ENCODE peak calls at places on chromosomes 12 and 14, in eight cellular contexts. A is tibial nerve, B is ovary, U is HepG2, F is stomach, X is A549, L is suprapubic skin, Y is H1. G is an unnamed sample.

GRCh38 chr12:119728437-119728730 is 60.5 kb downstream of the PRKAB1 start:
- DNase-seq in L (no peak), X (no peak), F (no peak), Y (no peak), B (no peak), U (no peak), A (no peak), G (no peak)

GRCh38 chr14:41986726-41987125 is 380.1 kb downstream of the LRFN5 start:
- DNase-seq in L (no peak), Y (no peak), U (no peak), B (no peak), F (no peak), X (no peak), A (no peak), G (no peak)

GRCh38 chr12:14185441-14186192 is 179.9 kb upstream of the ATF7IP start:
- DNase-seq in L (no peak), A (peak; percentile 12), U (peak; percentile 26), B (no peak), F (peak; percentile 32), Y (no peak), X (peak; percentile 49), G (peak; percentile 61)

GRCh38 chr12:69052613-69053408 is 119.8 kb upstream of the CPM start:
- DNase-seq in X (peak; percentile 81), U (peak; percentile 91), L (no peak), F (no peak), Y (peak; percentile 71), B (no peak), A (no peak), G (no peak)

GRCh38 chr14:77000340-77001235 is 27.9 kb downstream of the IRF2BPL start:
- DNase-seq in U (no peak), F (peak; percentile 42), Y (no peak), B (peak; percentile 50), A (no peak), X (no peak), L (no peak), G (no peak)

GRCh38 chr12:52351196-52352059 is 15.9 kb downstream of the KRT85 start:
- DNase-seq in F (peak; percentile 63), A (no peak), U (no peak), Y (no peak), L (no peak), X (no peak), B (no peak), G (no peak)

GRCh38 chr14:95774265-95775160 is 60.6 kb upstream of the TCL1A start:
- DNase-seq in U (peak; percentile 41), F (peak; percentile 53), L (no peak), A (peak; percentile 67), Y (no peak), X (peak; percentile 57), B (peak; percentile 45), G (peak; percentile 31)

GRCh38 chr12:131205534-131205933 is 251.8 kb downstream of the ADGRD1 start:
- DNase-seq in U (no peak), Y (no peak), F (no peak), L (no peak), B (no peak), X (no peak), A (no peak), G (no peak)

GRCh38 chr14:99512110-99512449 is 30.9 kb downstream of the CCNK start:
- DNase-seq in F (no peak), B (no peak), L (no peak), Y (no peak), X (no peak), A (no peak), U (no peak), G (no peak)

GRCh38 chr14:100972134-100972905 is 68.8 kb upstream of the RTL1 start:
- DNase-seq in U (no peak), F (no peak), B (no peak), X (no peak), A (no peak), Y (no peak), L (no peak), G (no peak)

GRCh38 chr12:12079291-12079690 is 8.6 kb downstream of the BCL2L14 start:
- DNase-seq in L (no peak), B (no peak), U (no peak), Y (no peak), F (no peak), X (no peak), A (no peak), G (no peak)

GRCh38 chr14:51109651-51110050 is 14.7 kb upstream of the TRIM9 start:
- DNase-seq in A (no peak), U (no peak), F (no peak), L (no peak), X (no peak), Y (no peak), B (no peak), G (no peak)

GRCh38 chr14:63853831-63854293 is 1.1 kb downstream of the SYNE2 start:
- DNase-seq in B (peak; percentile 71), L (peak; percentile 83), X (peak; percentile 60), U (peak; percentile 20), F (peak; percentile 65), A (peak; percentile 52), Y (no peak), G (peak; percentile 70)

GRCh38 chr12:57851552-57852186 is 5.1 kb upstream of the CTDSP2 start:
- DNase-seq in B (no peak), F (no peak), X (no peak), U (no peak), Y (no peak), A (no peak), L (no peak), G (no peak)

GRCh38 chr14:96847451-96847850 is 50.3 kb downstream of the VRK1 start:
- DNase-seq in X (no peak), Y (no peak), A (no peak), F (no peak), B (no peak), U (no peak), L (no peak), G (no peak)

GRCh38 chr14:68085742-68086141 is 266.2 kb downstream of the RAD51B start:
- DNase-seq in Y (no peak), U (peak; percentile 50), X (no peak), F (no peak), A (no peak), B (peak; percentile 42), L (no peak), G (no peak)

GRCh38 chr12:62328296-62328921 is 68.2 kb downstream of the USP15 start:
- DNase-seq in U (no peak), B (no peak), Y (no peak), A (no peak), F (no peak), L (no peak), X (no peak), G (no peak)

GRCh38 chr12:25469368-25469767 is 83.7 kb downstream of the LMNTD1 start:
- DNase-seq in F (no peak), A (no peak), Y (no peak), U (no peak), B (no peak), L (no peak), X (no peak), G (no peak)

GRCh38 chr12:47159348-47159747 is 79.6 kb upstream of the AMIGO2 start:
- DNase-seq in B (no peak), Y (no peak), U (no peak), L (no peak), X (no peak), A (no peak), F (no peak), G (no peak)

GRCh38 chr12:47158792-47159191 is 79.0 kb upstream of the AMIGO2 start:
- DNase-seq in A (no peak), F (no peak), B (no peak), X (no peak), U (no peak), L (no peak), Y (no peak), G (no peak)

GRCh38 chr12:47156167-47156736 is 76.5 kb upstream of the AMIGO2 start:
- DNase-seq in Y (no peak), U (no peak), F (no peak), L (no peak), A (no peak), X (peak; percentile 73), B (peak; percentile 82), G (no peak)

GRCh38 chr12:47152095-47152494 is 72.3 kb upstream of the AMIGO2 start:
- DNase-seq in U (no peak), A (no peak), Y (no peak), X (no peak), L (no peak), F (no peak), B (no peak), G (no peak)

GRCh38 chr12:47155457-47156166 is 75.9 kb upstream of the AMIGO2 start:
- DNase-seq in L (no peak), F (no peak), X (peak; percentile 73), A (no peak), U (no peak), B (no peak), Y (no peak), G (no peak)
- H3K27ac ChIP-seq in L (no peak overlapping the region), F (no peak overlapping the region), X (peak overlapping the region; percentile 78), A (no peak overlapping the region), U (no peak overlapping the region), B (peak overlapping the region; percentile 77), Y (no peak overlapping the region), G (peak overlapping the region; percentile 42)

DNA sequence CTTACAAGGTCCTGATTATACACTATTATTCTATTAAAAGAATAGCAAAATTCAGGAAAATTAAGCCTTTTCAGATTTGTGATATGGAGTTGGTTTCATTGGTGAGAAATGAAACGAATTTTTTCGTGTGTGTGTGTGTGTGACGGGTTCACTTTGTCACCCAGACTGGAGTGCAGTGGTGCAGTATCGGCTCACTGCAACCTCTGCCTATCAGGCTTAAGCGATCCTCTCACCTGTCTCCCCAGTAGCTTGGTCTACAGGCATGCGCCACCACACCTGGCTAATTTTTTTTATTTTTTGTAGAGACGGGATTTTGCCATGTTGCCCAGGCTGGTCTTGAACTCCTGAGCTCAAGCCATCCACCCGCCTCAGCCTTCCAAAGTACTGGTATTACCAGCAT is 9.7 kb downstream of the PCBP2 start:
- DNase-seq in B (no peak), A (no peak), U (no peak), F (no peak), X (no peak), L (no peak), Y (no peak), G (no peak)
- TF ChIP-seq POLR2A in B (no peak), A (no peak), U (no peak), F (no peak), X (no peak), L (no peak), Y (peak; percentile 6), G (no peak)

GRCh38 chr14:31239673-31240072 is 32.1 kb upstream of the HECTD1 start:
- DNase-seq in A (no peak), B (no peak), L (no peak), Y (no peak), F (no peak), X (no peak), U (no peak), G (no peak)
- TF ChIP-seq EP300 in A (no peak), B (no peak), L (no peak), Y (no peak), F (no peak), X (no peak), U (no peak), G (no peak)

DNA sequence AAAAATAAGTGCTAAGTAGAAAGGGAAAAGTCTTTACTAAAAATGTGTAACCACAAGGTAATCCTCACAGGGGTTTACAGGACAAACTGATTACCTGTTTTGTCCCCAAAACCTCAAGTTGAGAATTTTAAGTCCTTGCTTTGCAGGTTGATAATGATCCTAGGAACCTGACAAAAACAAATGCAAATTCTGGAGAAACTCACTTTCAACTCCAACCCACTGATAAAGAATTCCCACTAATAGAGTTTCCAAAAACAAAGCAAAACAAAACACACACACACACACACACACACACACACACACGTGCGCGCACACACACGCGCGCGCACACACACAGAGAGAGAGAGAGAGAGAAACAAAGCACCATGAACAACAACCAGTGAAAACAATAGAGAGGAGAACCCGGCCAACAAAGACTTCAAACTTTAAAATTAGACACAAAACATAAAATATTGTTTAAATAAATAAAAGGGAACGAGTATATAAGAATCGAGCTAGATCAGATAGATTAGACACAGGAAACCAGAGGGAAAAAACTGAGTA is 187.0 kb upstream of the FOXN3 start:
- DNase-seq in L (no peak), B (no peak), F (no peak), X (no peak), Y (no peak), A (no peak), U (no peak), G (no peak)
- H3K27ac ChIP-seq in L (no peak overlapping the region), B (no peak overlapping the region), F (peak overlapping the region; percentile 3), X (no peak overlapping the region), Y (no peak overlapping the region), A (no peak overlapping the region), U (no peak overlapping the region), G (no peak overlapping the region)

G was measured in transverse colon.